ENCODE peak calls at places on chromosome 14, in nine cellular contexts. O is uterus, J is HFFc6, K is WTC11, Y is LNCaP clone FGC, X is fibroblast of lung, B is cardiac muscle cell, N is thoracic aorta, W is body of pancreas. H is an unnamed sample.

GRCh38 chr14:29301571-29301970 is 535.0 kb downstream of the FOXG1 start:
- DNase-seq in O (no peak), J (no peak), K (no peak), Y (no peak), X (no peak), B (no peak), N (no peak), W (no peak), H (no peak)

GRCh38 chr14:61223552-61223951 is 57.6 kb downstream of the TMEM30B start:
- DNase-seq in O (no peak), J (no peak), K (no peak), Y (no peak), X (no peak), B (no peak), N (no peak), W (no peak), H (no peak)

GRCh38 chr14:34081576-34082136 is 130.8 kb upstream of the EGLN3 start:
- DNase-seq in O (no peak), J (peak), K (no peak), Y (no peak), X (peak), B (peak), N (no peak), W (peak), H (no peak)

GRCh38 chr14:84894254-84894653 is 635.7 kb upstream of the FLRT2 start:
- DNase-seq in O (no peak), J (no peak), K (no peak), Y (no peak), X (no peak), B (no peak), N (no peak), W (no peak), H (no peak)

GRCh38 chr14:59133709-59134108 is 54.8 kb upstream of the DAAM1 start:
- DNase-seq in O (no peak), J (no peak), K (no peak), Y (no peak), X (no peak), B (peak), N (no peak), W (no peak), H (no peak)

GRCh38 chr14:93748208-93749080 is 39.8 kb downstream of the PRIMA1 start:
- DNase-seq in O (no peak), J (no peak), K (no peak), Y (no peak), X (no peak), B (no peak), N (no peak), W (no peak), H (no peak)

GRCh38 chr14:81400852-81401251 is 728 bp upstream of the STON2 start:
- DNase-seq in O (peak), J (peak), K (no peak), Y (peak), X (peak), B (peak), N (peak), W (peak), H (no peak)

GRCh38 chr14:32509632-32510187 is 180.6 kb downstream of the AKAP6 start:
- DNase-seq in O (peak), J (peak), K (no peak), Y (peak), X (peak), B (peak), N (peak), W (peak), H (no peak)

GRCh38 chr14:104596451-104596918 is 8.1 kb downstream of the TMEM179 start:
- DNase-seq in O (no peak), J (no peak), K (no peak), Y (no peak), X (no peak), B (no peak), N (no peak), W (no peak), H (no peak)

GRCh38 chr14:77505031-77505430 is 6.4 kb upstream of the ISM2 start:
- DNase-seq in O (no peak), J (no peak), K (no peak), Y (no peak), X (no peak), B (no peak), N (no peak), W (no peak), H (no peak)

GRCh38 chr14:38646391-38646790 is 390.5 kb upstream of the CLEC14A start:
- DNase-seq in O (no peak), J (no peak), K (no peak), Y (peak), X (no peak), B (no peak), N (no peak), W (no peak), H (no peak)

GRCh38 chr14:104113631-104114420 is 24.6 kb upstream of the KIF26A start:
- DNase-seq in O (no peak), J (no peak), K (no peak), Y (no peak), X (no peak), B (no peak), N (no peak), W (no peak), H (no peak)

GRCh38 chr14:71665157-71665556 is 267.1 kb upstream of the RGS6 start:
- DNase-seq in O (no peak), J (peak), K (no peak), Y (no peak), X (peak), B (peak), N (no peak), W (no peak), H (no peak)

GRCh38 chr14:77985235-77985634 is 184.9 kb upstream of the NRXN3 start:
- DNase-seq in O (no peak), J (no peak), K (no peak), Y (no peak), X (peak), B (peak), N (no peak), W (no peak), H (no peak)

GRCh38 chr14:97697772-97698171 is 900.6 kb downstream of the VRK1 start:
- DNase-seq in O (no peak), J (no peak), K (no peak), Y (no peak), X (no peak), B (no peak), N (no peak), W (no peak), H (no peak)

GRCh38 chr14:21069388-21070082 is 569 bp upstream of the ARHGEF40 start:
- DNase-seq in O (peak), J (no peak), K (peak), Y (no peak), X (peak), B (peak), N (no peak), W (peak), H (peak)

DNA sequence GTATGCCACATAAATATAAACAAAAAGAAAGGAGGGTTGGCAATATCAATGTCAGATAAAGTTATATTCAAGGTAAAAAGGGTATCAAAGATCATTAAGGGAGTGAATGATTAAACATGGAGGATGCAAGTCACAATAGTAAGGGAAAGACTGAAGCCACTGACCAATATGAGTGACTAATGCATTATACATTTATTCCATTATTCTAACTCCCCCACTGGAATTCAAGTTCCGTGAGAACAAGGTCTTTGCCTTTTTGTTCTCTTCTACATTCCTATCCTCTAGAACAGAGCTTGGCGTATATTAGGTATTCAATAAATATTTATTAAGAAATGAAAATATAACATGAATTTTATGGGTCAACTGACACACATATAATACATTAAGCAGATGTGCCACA is 30.7 kb downstream of the MAP4K5 start:
- DNase-seq in O (no peak), J (peak), K (no peak), Y (no peak), X (peak), B (peak), N (no peak), W (no peak), H (no peak)
- TF ChIP-seq CTCF in O (no peak), J (no peak), K (no peak), Y (no peak), X (no peak), B (no peak), N (no peak), W (no peak), H (no peak)

DNA sequence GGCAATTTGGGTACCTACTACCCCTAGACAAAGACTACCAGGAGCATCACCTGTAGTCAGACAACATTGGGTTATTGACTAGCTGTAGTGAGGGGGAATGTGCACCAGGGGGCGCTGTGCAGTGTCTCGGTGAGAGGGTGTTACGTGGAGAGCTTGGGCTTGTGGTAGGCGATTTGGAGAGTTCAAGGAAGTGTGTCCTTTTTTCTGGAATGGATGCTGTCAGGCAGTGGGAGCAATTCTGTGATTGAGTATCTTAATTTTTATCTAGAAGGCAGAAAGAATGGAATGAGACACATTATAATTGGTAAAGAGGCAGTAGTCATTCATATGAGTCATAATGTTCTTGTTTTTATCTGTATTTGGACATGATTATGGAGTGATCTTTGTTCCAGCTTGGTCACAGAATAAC is 187.7 kb downstream of the GALC start:
- DNase-seq in O (no peak), J (peak), K (peak), Y (no peak), X (no peak), B (peak), N (no peak), W (peak), H (peak)
- TF ChIP-seq CTCF in O (no peak), J (peak), K (peak), Y (peak), X (peak), B (peak), N (peak), W (peak), H (peak)

DNA sequence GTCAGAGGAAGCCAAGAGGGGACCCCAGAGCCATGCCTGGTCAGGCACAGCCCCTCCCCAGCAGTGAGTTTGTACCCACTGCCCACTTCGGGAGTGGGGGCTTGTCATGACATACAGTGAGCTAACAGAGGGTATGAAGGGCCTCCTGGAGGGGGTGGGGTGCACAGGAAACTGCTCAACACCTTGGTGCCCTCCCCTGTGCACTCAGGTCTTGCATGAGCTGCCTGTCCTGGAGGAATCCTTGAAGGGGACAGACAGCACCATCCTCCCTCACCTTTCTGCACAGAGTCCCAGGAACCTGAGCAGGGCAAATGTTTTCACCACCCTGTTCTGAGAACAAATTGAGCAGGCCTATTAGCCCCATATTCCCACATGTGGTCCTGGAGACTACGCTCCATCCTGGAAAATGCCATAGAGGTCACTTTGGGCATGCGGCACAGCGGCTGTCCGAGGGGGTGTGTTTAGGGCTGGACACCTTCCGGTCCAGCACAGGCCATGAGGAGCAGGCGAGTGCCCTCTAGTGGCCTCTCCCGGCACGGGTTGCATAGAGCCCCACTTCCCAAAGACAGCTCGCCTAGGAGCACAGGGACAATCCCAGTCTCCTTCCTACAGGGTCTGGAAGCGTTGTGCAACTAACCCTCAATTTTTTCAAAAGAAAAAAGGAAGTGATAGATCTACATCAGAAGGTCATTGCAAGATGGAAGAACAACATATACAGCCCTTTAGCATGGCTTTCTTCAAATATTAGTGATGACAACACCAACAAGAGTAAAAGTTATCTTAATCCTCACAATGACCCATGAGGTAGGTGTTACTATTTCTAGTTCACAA is 31.9 kb upstream of the ZFP36L1 start:
- DNase-seq in O (peak), J (peak), K (peak), Y (peak), X (peak), B (peak), N (peak), W (peak), H (peak)
- TF ChIP-seq CTCF in O (peak), J (peak), K (peak), Y (peak), X (peak), B (peak), N (peak), W (peak), H (peak)

GRCh38 chr14:102984336-102985102 is 62.1 kb downstream of the AMN start:
- DNase-seq in O (no peak), J (no peak), K (no peak), Y (no peak), X (no peak), B (no peak), N (no peak), W (no peak), H (no peak)

GRCh38 chr14:102983496-102983895 is 61.0 kb downstream of the AMN start:
- DNase-seq in O (no peak), J (no peak), K (no peak), Y (no peak), X (no peak), B (no peak), N (no peak), W (no peak), H (no peak)

GRCh38 chr14:102985665-102986064 is 63.2 kb downstream of the AMN start:
- DNase-seq in O (no peak), J (no peak), K (no peak), Y (no peak), X (no peak), B (no peak), N (no peak), W (no peak), H (peak)

GRCh38 chr14:102980409-102980810 is 57.9 kb downstream of the AMN start:
- DNase-seq in O (no peak), J (no peak), K (no peak), Y (no peak), X (no peak), B (peak), N (no peak), W (no peak), H (no peak)

DNA sequence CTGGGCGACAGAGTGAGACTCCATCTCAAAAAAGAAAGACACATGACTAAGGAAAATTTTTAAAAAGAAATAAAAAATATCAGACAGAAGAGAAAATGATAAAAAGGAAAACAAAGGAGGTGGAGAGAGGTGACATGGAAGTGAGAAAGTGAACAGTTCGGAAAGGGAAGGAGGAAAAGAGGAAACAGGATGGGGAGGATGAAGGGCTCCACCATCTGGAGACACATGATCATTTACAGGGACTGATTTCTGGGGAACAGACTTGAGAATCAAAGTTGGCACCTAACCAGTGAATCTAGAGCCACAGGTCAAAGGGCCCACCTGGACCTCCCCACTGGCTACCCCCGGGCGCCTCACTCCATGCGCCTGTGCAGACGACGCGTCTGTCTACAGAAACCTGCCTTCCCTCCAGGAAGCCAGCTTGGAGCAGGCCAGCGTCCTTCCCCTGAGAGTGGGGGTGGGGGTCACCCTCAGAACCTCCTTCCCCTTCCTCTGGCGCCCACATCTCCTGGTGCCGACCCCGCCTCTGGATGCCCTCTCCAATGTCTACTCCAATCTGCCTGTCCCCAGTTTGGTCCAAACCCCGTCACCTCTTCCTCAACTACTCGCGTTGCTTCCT is 60.5 kb downstream of the AMN start:
- DNase-seq in O (no peak), J (no peak), K (no peak), Y (no peak), X (no peak), B (no peak), N (no peak), W (no peak), H (no peak)
- TF ChIP-seq CTCF in O (no peak), J (peak), K (no peak), Y (peak), X (no peak), B (no peak), N (no peak), W (no peak), H (no peak)

DNA sequence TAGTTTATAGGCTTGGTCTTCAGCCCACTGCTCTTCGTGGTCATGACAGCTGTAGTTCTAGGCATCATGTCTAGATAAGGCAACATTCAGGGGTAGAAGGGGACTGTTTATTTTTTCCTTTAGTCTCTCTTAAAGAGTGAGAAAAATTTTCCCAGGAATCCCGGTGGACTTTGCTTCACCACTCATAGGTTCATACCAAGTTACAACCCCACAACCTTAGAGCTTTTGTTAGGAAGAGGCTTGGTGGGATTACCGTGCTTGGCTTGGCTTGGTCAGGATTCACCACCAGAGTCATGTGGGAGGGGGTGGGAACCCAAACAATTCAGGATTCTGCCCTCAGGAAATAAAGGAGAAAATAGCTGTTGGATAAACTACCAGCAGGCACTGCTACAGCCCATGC is 26.1 kb upstream of the PAPLN start:
- DNase-seq in O (no peak), J (no peak), K (no peak), Y (no peak), X (no peak), B (no peak), N (no peak), W (no peak), H (no peak)
- TF ChIP-seq CTCF in O (no peak), J (no peak), K (no peak), Y (no peak), X (no peak), B (no peak), N (no peak), W (no peak), H (no peak)

GRCh38 chr14:55170526-55170925 is 20.9 kb downstream of the DLGAP5 start:
- DNase-seq in O (no peak), J (no peak), K (no peak), Y (no peak), X (peak), B (no peak), N (no peak), W (no peak), H (no peak)
- TF ChIP-seq CTCF in O (no peak), J (no peak), K (no peak), Y (no peak), X (no peak), B (no peak), N (no peak), W (no peak), H (no peak)

GRCh38 chr14:37195327-37195726 is 2.4 kb upstream of the MIPOL1 start:
- DNase-seq in O (no peak), J (peak), K (no peak), Y (no peak), X (peak), B (no peak), N (no peak), W (no peak), H (no peak)
- TF ChIP-seq CTCF in O (no peak), J (no peak), K (no peak), Y (no peak), X (no peak), B (no peak), N (no peak), W (no peak), H (no peak)

H was measured in GM13976.